ENCODE peak calls at places on chromosomes 6 and 20, in nine cellular contexts. J is CD4-positive, CD25-positive, alpha-beta regulatory T cell; P is nephron progenitor cell; N is stimulated activated CD8-positive, alpha-beta memory T cell treated with anti-CD3 and anti-CD28 coated beads, Interleukin-12 subunit alpha, Interleukin-12 subunit beta, amount 100 ng/mL, for 1 hour; L is activated naive CD8-positive, alpha-beta T cell treated with anti-CD3 and anti-CD28 coated beads for 36 hours; F is RKO; Q is AG09309; R is GM18507; Y is activated gamma-delta T cell. C is an unnamed sample.

GRCh38 chr6:33954453-33954852 is 150.7 kb upstream of the MLN start:
- DNase-seq in Y (no peak), R (no peak), Q (no peak), N (no peak), J (no peak), L (no peak), F (no peak), P (no peak), C (no peak)

GRCh38 chr6:91781946-91782345 is 1195.1 kb upstream of the MAP3K7 start:
- DNase-seq in Q (no peak), P (no peak), N (no peak), Y (no peak), F (no peak), R (no peak), J (no peak), L (no peak), C (no peak)

GRCh38 chr20:41345729-41346067 is 5.1 kb downstream of the LPIN3 start:
- DNase-seq in L (no peak), Q (no peak), N (no peak), Y (no peak), P (no peak), J (no peak), R (no peak), F (no peak), C (no peak)

GRCh38 chr6:159097256-159097655 is 52.5 kb upstream of the TAGAP start:
- DNase-seq in R (no peak), P (no peak), F (no peak), N (no peak), Y (no peak), Q (no peak), J (no peak), L (peak; percentile 81), C (no peak)

GRCh38 chr6:45148711-45149341 is 179.3 kb upstream of the RUNX2 start:
- DNase-seq in L (no peak), R (no peak), P (no peak), J (no peak), F (no peak), N (no peak), Q (peak; percentile 48), Y (no peak), C (no peak)

GRCh38 chr6:157269261-157269794 is 54.0 kb downstream of the TMEM242 start:
- DNase-seq in P (no peak), N (no peak), J (no peak), Y (no peak), Q (peak; percentile 31), R (no peak), L (no peak), F (no peak), C (no peak)

GRCh38 chr6:42028234-42029061 is 21.9 kb upstream of the TAF8 start:
- DNase-seq in P (no peak), Q (no peak), L (no peak), J (peak; percentile 35), R (no peak), N (no peak), Y (no peak), F (peak; percentile 64), C (no peak)

GRCh38 chr6:16217156-16217721 is 21.1 kb upstream of the GMPR start:
- DNase-seq in Q (no peak), L (no peak), N (no peak), F (no peak), Y (no peak), P (no peak), J (no peak), R (no peak), C (no peak)

GRCh38 chr6:43274916-43275597 is 23.0 kb upstream of the SLC22A7 start:
- DNase-seq in Q (no peak), J (no peak), F (no peak), Y (no peak), L (peak; percentile 45), N (peak; percentile 4), P (peak; percentile 65), R (no peak), C (no peak)

GRCh38 chr6:20223119-20223518 is 10.8 kb upstream of the MBOAT1 start:
- DNase-seq in N (no peak), L (no peak), Y (no peak), J (no peak), R (no peak), Q (no peak), P (no peak), F (no peak), C (no peak)

GRCh38 chr6:31529329-31530150 is 778 bp downstream of the MCCD1 start:
- DNase-seq in Y (no peak), J (no peak), L (no peak), R (no peak), F (no peak), P (no peak), N (no peak), Q (no peak), C (no peak)

GRCh38 chr6:125779924-125780539 is 10.7 kb upstream of the NCOA7 start:
- DNase-seq in J (peak; percentile 91), R (no peak), P (peak; percentile 83), Y (peak; percentile 62), N (peak; percentile 80), L (peak; percentile 73), Q (peak; percentile 81), F (peak; percentile 97), C (peak; percentile 94)

GRCh38 chr6:17022604-17023003 is 79.2 kb upstream of the STMND1 start:
- DNase-seq in Q (no peak), P (no peak), Y (no peak), L (no peak), N (no peak), R (no peak), J (no peak), F (no peak), C (no peak)

GRCh38 chr6:11198663-11199603 is 33.5 kb downstream of the NEDD9 start:
- DNase-seq in N (no peak), J (peak; percentile 86), R (no peak), Q (no peak), L (peak; percentile 36), F (no peak), Y (no peak), P (no peak), C (no peak)

GRCh38 chr20:53878262-53879047 is 191.9 kb downstream of the BCAS1 start:
- DNase-seq in Y (no peak), P (no peak), N (no peak), F (no peak), J (no peak), Q (no peak), R (no peak), L (no peak), C (no peak)